ENCODE peak calls at places on chromosomes 7 and 10, in six cellular contexts. B is left colon; I is NCI-H146; F is activated CD8-positive, alpha-beta T cell treated with anti-CD3 and anti-CD28 coated beads for 36 hours; R is lung microvascular endothelial cell; G is hepatocyte. Z is an unnamed sample.

GRCh38 chr10:22554481-22555182 is 159.7 kb downstream of the PIP4K2A start:
- DNase-seq in G (peak), B (peak), I (no peak), F (no peak), R (no peak), Z (peak)

GRCh38 chr10:124936813-124937212 is 5.1 kb upstream of the ZRANB1 start:
- DNase-seq in G (no peak), R (no peak), F (no peak), B (no peak), I (no peak), Z (no peak)

GRCh38 chr10:31129880-31130405 is 98.3 kb upstream of the ZNF438 start:
- DNase-seq in B (no peak), G (no peak), I (no peak), F (no peak), R (no peak), Z (no peak)

GRCh38 chr10:46268076-46268881 is 18.5 kb upstream of the ANTXRL start:
- DNase-seq in I (no peak), F (peak), R (no peak), G (no peak), B (no peak), Z (peak)

GRCh38 chr7:108973075-108973474 is 403.4 kb downstream of the DNAJB9 start:
- DNase-seq in G (peak), F (no peak), I (no peak), B (no peak), R (no peak), Z (no peak)

GRCh38 chr7:50560865-50561351 is 4.3 kb downstream of the DDC start:
- DNase-seq in R (no peak), G (peak), I (peak), F (no peak), B (no peak), Z (no peak)

GRCh38 chr10:35379226-35380137 is 43.2 kb downstream of the CCNY start:
- DNase-seq in G (peak), F (peak), B (no peak), I (no peak), R (peak), Z (no peak)

GRCh38 chr10:129713659-129714265 is 246.7 kb downstream of the MGMT start:
- DNase-seq in R (no peak), F (no peak), G (no peak), B (no peak), I (no peak), Z (no peak)

GRCh38 chr10:92387289-92387940 is 96.4 kb downstream of the MARCHF5 start:
- DNase-seq in I (no peak), G (peak), R (peak), F (peak), B (no peak), Z (no peak)

GRCh38 chr7:100156331-100157068 is 2.0 kb downstream of the TRAPPC14 start:
- DNase-seq in B (no peak), G (no peak), I (no peak), R (no peak), F (peak), Z (no peak)

GRCh38 chr10:69315100-69315542 is 36.8 kb downstream of the HK1 start:
- DNase-seq in B (no peak), I (peak), F (no peak), G (peak), R (no peak), Z (no peak)

GRCh38 chr10:93334901-93335312 is 147.2 kb downstream of the MYOF start:
- DNase-seq in R (no peak), G (peak), B (no peak), F (no peak), I (peak), Z (no peak)

GRCh38 chr7:1885465-1886226 is 215.6 kb downstream of the ELFN1 start:
- DNase-seq in G (no peak), F (no peak), R (no peak), I (no peak), B (no peak), Z (no peak)

GRCh38 chr10:79384773-79385391 is 37.6 kb downstream of the PPIF start:
- DNase-seq in R (no peak), G (no peak), F (no peak), I (no peak), B (no peak), Z (no peak)

GRCh38 chr7:117951711-117952280 is 78.6 kb upstream of the CTTNBP2 start:
- DNase-seq in I (no peak), G (no peak), F (no peak), R (no peak), B (no peak), Z (no peak)

GRCh38 chr10:90167174-90168064 is 466.0 kb downstream of the KIF20B start:
- DNase-seq in B (no peak), R (no peak), F (no peak), G (no peak), I (no peak), Z (no peak)

GRCh38 chr10:103929396-103929921 is 11.5 kb upstream of the STN1 start:
- DNase-seq in I (peak), G (no peak), B (no peak), F (no peak), R (no peak), Z (no peak)

GRCh38 chr7:49692516-49692915 is 80.9 kb upstream of the VWC2 start:
- DNase-seq in I (no peak), R (no peak), G (no peak), F (no peak), B (no peak), Z (no peak)

GRCh38 chr7:114761973-114762372 is 159.9 kb upstream of the MDFIC start:
- DNase-seq in B (no peak), F (no peak), I (no peak), R (no peak), G (no peak), Z (no peak)

GRCh38 chr7:98251251-98251843 is 685 bp downstream of the TECPR1 start:
- DNase-seq in B (peak), G (no peak), R (peak), I (peak), F (peak), Z (peak)

GRCh38 chr10:19209319-19209718 is 160.7 kb downstream of the MALRD1 start:
- DNase-seq in G (no peak), F (no peak), I (no peak), B (no peak), R (no peak), Z (no peak)

GRCh38 chr10:122658356-122659049 is 41.1 kb downstream of the C10orf120 start:
- DNase-seq in G (no peak), F (no peak), I (no peak), B (no peak), R (no peak), Z (no peak)

GRCh38 chr10:82206831-82207230 is 331.8 kb downstream of the NRG3 start:
- DNase-seq in R (peak), F (no peak), G (no peak), B (no peak), I (no peak), Z (no peak)

GRCh38 chr10:4399571-4399970 is 426.4 kb upstream of the AKR1E2 start:
- DNase-seq in I (no peak), R (peak), G (no peak), B (no peak), F (no peak), Z (no peak)

GRCh38 chr7:16933296-16934248 is 51.8 kb upstream of the AGR3 start:
- DNase-seq in G (no peak), R (no peak), I (no peak), F (peak), B (no peak), Z (no peak)

GRCh38 chr10:112950714-112951348 is 784 bp downstream of the TCF7L2 start:
- DNase-seq in I (peak), R (peak), G (peak), F (peak), B (no peak), Z (peak)

GRCh38 chr7:143300959-143301617 is 12.9 kb downstream of the CASP2 start:
- DNase-seq in B (no peak), F (no peak), G (no peak), I (no peak), R (no peak), Z (no peak)

GRCh38 chr7:124898523-124898922 is 31.1 kb downstream of the POT1 start:
- DNase-seq in F (no peak), I (no peak), G (no peak), R (no peak), B (no peak), Z (no peak)

GRCh38 chr10:789831-790701 is 100.6 kb upstream of the DIP2C start:
- DNase-seq in F (no peak), I (no peak), B (no peak), R (no peak), G (no peak), Z (no peak)

GRCh38 chr7:121088870-121089269 is 100.4 kb downstream of the CPED1 start:
- DNase-seq in B (no peak), R (no peak), F (no peak), I (no peak), G (no peak), Z (no peak)

GRCh38 chr7:151833691-151834090 is 43.2 kb downstream of the PRKAG2 start:
- DNase-seq in G (no peak), R (no peak), F (no peak), I (no peak), B (no peak), Z (no peak)

GRCh38 chr10:124903119-124903518 is 38.8 kb upstream of the ZRANB1 start:
- DNase-seq in R (no peak), I (peak), B (no peak), F (no peak), G (no peak), Z (no peak)

GRCh38 chr10:110326351-110327032 is 21.8 kb upstream of the SMNDC1 start:
- DNase-seq in B (no peak), R (no peak), I (no peak), G (no peak), F (no peak), Z (no peak)

GRCh38 chr7:91515961-91516360 is 251.7 kb downstream of the FZD1 start:
- DNase-seq in G (no peak), I (no peak), B (no peak), F (no peak), R (no peak), Z (no peak)

GRCh38 chr7:44216521-44217030 is 15.8 kb downstream of the YKT6 start:
- DNase-seq in B (peak), I (no peak), F (no peak), R (no peak), G (no peak), Z (no peak)

GRCh38 chr7:70972693-70973092 is 159.3 kb upstream of the GALNT17 start:
- DNase-seq in B (no peak), G (no peak), I (no peak), R (no peak), F (no peak), Z (no peak)

GRCh38 chr10:77297370-77297692 is 340.3 kb downstream of the KCNMA1 start:
- DNase-seq in G (peak), B (no peak), I (no peak), R (no peak), F (no peak), Z (no peak)